ENCODE peak calls at places on chromosomes 1 and 21, in nine cellular contexts. I is activated T-cell treated with anti-CD3 and anti-CD28 coated beads, Interleukin-2, amount 50 U/mL, for 48 hours; X is activated CD8-positive, alpha-beta T cell treated with anti-CD3 and anti-CD28 coated beads, Interleukin-2, amount 10 ng/mL, durations not matched to agents 7 days and 5 days; E is type B pancreatic cell; D is AG09319; U is M059J; Q is MV-4-11; T is GM04504; Z is GM19239. W is an unnamed sample.

GRCh38 chr1:209207126-209207700 is 376.3 kb upstream of the CAMK1G start:
- DNase-seq in U (no peak), Z (no peak), Q (no peak), X (no peak), T (no peak), D (no peak), E (no peak), I (no peak), W (no peak)

GRCh38 chr1:42081475-42081874 is 71.7 kb upstream of the GUCA2B start:
- DNase-seq in U (peak), Q (no peak), Z (no peak), E (no peak), I (no peak), X (no peak), D (no peak), T (no peak), W (no peak)

GRCh38 chr1:20634594-20635084 is 1.4 kb downstream of the PINK1 start:
- DNase-seq in X (peak), U (peak), Z (no peak), T (no peak), I (no peak), D (no peak), E (no peak), Q (peak), W (no peak)

GRCh38 chr1:17922833-17923232 is 167.7 kb downstream of the ACTL8 start:
- DNase-seq in T (peak), Z (no peak), I (peak), E (no peak), D (no peak), X (no peak), U (peak), Q (peak), W (no peak)

GRCh38 chr1:243213045-243213787 is 41.9 kb downstream of the CEP170 start:
- DNase-seq in I (no peak), T (peak), Q (peak), X (no peak), D (peak), E (no peak), U (no peak), Z (no peak), W (no peak)

GRCh38 chr1:70034403-70034802 is 171.0 kb downstream of the LRRC40 start:
- DNase-seq in T (peak), D (no peak), Z (no peak), I (no peak), Q (peak), E (no peak), U (peak), X (no peak), W (no peak)

GRCh38 chr1:51570063-51570720 is 46.7 kb upstream of the OSBPL9 start:
- DNase-seq in T (no peak), D (no peak), X (no peak), E (no peak), U (peak), Z (no peak), Q (peak), I (no peak), W (no peak)

GRCh38 chr1:226883630-226884029 is 13.2 kb downstream of the PSEN2 start:
- DNase-seq in Z (no peak), X (no peak), Q (no peak), U (no peak), E (no peak), T (no peak), I (no peak), D (no peak), W (no peak)

GRCh38 chr21:36263797-36264196 is 56.2 kb upstream of the MORC3 start:
- DNase-seq in X (no peak), Q (peak), D (no peak), E (no peak), U (no peak), Z (no peak), T (no peak), I (no peak), W (no peak)

GRCh38 chr1:176469450-176469985 is 6.5 kb downstream of the PAPPA2 start:
- DNase-seq in D (no peak), Q (no peak), T (no peak), E (no peak), U (peak), I (no peak), X (no peak), Z (no peak), W (no peak)

GRCh38 chr1:35461966-35462651 is 95.1 kb downstream of the KIAA0319L start:
- DNase-seq in E (no peak), X (no peak), U (no peak), Z (no peak), T (no peak), D (no peak), Q (no peak), I (no peak), W (no peak)

GRCh38 chr1:33710989-33711388 is 152.9 kb upstream of the HMGB4 start:
- DNase-seq in Z (no peak), T (no peak), E (no peak), Q (no peak), D (no peak), U (peak), X (no peak), I (no peak), W (no peak)

GRCh38 chr1:160868141-160868540 is 5.5 kb upstream of the CD244 start:
- DNase-seq in E (no peak), Q (peak), T (no peak), X (no peak), U (peak), D (no peak), I (no peak), Z (no peak), W (no peak)

GRCh38 chr1:8944006-8944405 is 1.7 kb upstream of the CA6 start:
- DNase-seq in U (no peak), Z (no peak), D (no peak), Q (no peak), X (no peak), T (no peak), E (no peak), I (no peak), W (no peak)

GRCh38 chr1:54273092-54273836 is 73.3 kb downstream of the MRPL37 start:
- DNase-seq in X (no peak), T (peak), Z (no peak), Q (peak), U (peak), D (peak), I (no peak), E (peak), W (peak)

GRCh38 chr1:168615965-168616364 is 39.6 kb downstream of the XCL1 start:
- DNase-seq in T (no peak), Q (no peak), Z (no peak), I (no peak), U (no peak), E (no peak), D (no peak), X (no peak), W (no peak)

GRCh38 chr21:16794944-16795343 is 717.9 kb upstream of the CXADR start:
- DNase-seq in T (peak), U (peak), I (no peak), X (no peak), D (peak), Q (no peak), E (no peak), Z (no peak), W (no peak)

GRCh38 chr1:226568077-226568831 is 19.7 kb downstream of the STUM start:
- DNase-seq in Z (no peak), D (no peak), E (no peak), I (no peak), U (no peak), Q (no peak), X (no peak), T (no peak), W (no peak)

GRCh38 chr1:93666613-93667384 is 14.8 kb downstream of the BCAR3 start:
- DNase-seq in Z (no peak), T (no peak), X (no peak), E (no peak), D (no peak), I (no peak), U (peak), Q (no peak), W (no peak)

GRCh38 chr1:222592171-222592570 is 2.4 kb upstream of the TAF1A start:
- DNase-seq in E (no peak), D (no peak), Z (no peak), I (no peak), X (no peak), Q (no peak), T (no peak), U (peak), W (no peak)

GRCh38 chr1:43488165-43488564 is 34.4 kb upstream of the HYI start:
- DNase-seq in D (no peak), T (no peak), X (no peak), I (no peak), Q (no peak), E (no peak), Z (no peak), U (no peak), W (no peak)

GRCh38 chr1:216221260-216221700 is 202.0 kb downstream of the USH2A start:
- DNase-seq in Z (peak), E (no peak), D (peak), U (peak), I (no peak), Q (peak), T (peak), X (peak), W (no peak)

GRCh38 chr1:231998791-231999190 is 372.2 kb downstream of the DISC1 start:
- DNase-seq in T (no peak), D (no peak), E (no peak), X (no peak), Z (no peak), U (no peak), Q (no peak), I (no peak), W (no peak)

GRCh38 chr1:199290186-199290585 is 651.3 kb downstream of the PTPRC start:
- DNase-seq in E (no peak), Q (no peak), D (no peak), X (no peak), I (no peak), Z (no peak), T (no peak), U (peak), W (no peak)

GRCh38 chr1:223258751-223259177 is 105.2 kb downstream of the SUSD4 start:
- DNase-seq in E (no peak), U (peak), Z (no peak), T (no peak), X (no peak), D (no peak), I (no peak), Q (no peak), W (no peak)

GRCh38 chr21:40512590-40512989 is 334.4 kb downstream of the DSCAM start:
- DNase-seq in X (no peak), I (peak), U (no peak), E (no peak), T (no peak), Z (no peak), D (no peak), Q (no peak), W (no peak)

GRCh38 chr1:204275695-204276596 is 62.2 kb upstream of the GOLT1A start:
- DNase-seq in E (no peak), T (no peak), Q (no peak), X (no peak), U (no peak), Z (no peak), I (no peak), D (no peak), W (no peak)